ENCODE peak calls at places on chromosomes 4 and X, in six cellular contexts. R is nephron progenitor cell, D is GM20000, T is A549, Z is spleen, C is AG04450. N is an unnamed sample.

GRCh38 chr4:161554372-161554990 is 609.3 kb downstream of the FSTL5 start:
- DNase-seq in Z (no peak), R (no peak), D (no peak), C (peak; percentile 21), T (peak; percentile 40), N (no peak)

GRCh38 chr4:94406668-94407437 is 44.9 kb upstream of the PDLIM5 start:
- DNase-seq in T (peak; percentile 85), R (peak; percentile 66), D (peak; percentile 39), Z (no peak), C (peak; percentile 67), N (peak; percentile 81)

GRCh38 chr4:183878571-183878970 is 26.5 kb upstream of the STOX2 start:
- DNase-seq in T (no peak), Z (no peak), R (no peak), D (no peak), C (no peak), N (no peak)

GRCh38 chr4:39889226-39889625 is 88.5 kb downstream of the PDS5A start:
- DNase-seq in T (no peak), Z (no peak), D (no peak), R (no peak), C (no peak), N (no peak)

GRCh38 chrX:19569121-19569805 is 54.0 kb upstream of the MAP3K15 start:
- DNase-seq in R (no peak), T (no peak), Z (no peak), C (no peak), D (no peak), N (no peak)

GRCh38 chrX:65196758-65197371 is 220.6 kb upstream of the ZC4H2 start:
- DNase-seq in Z (no peak), C (no peak), D (peak; percentile 1), T (peak; percentile 8), R (peak; percentile 53), N (peak; percentile 4)

GRCh38 chr4:6663596-6664393 is 23.3 kb downstream of the MRFAP1 start:
- DNase-seq in C (no peak), T (no peak), D (no peak), Z (peak; percentile 77), R (no peak), N (no peak)

GRCh38 chr4:168433576-168433975 is 46.7 kb downstream of the DDX60L start:
- DNase-seq in D (no peak), Z (no peak), T (no peak), R (no peak), C (no peak), N (no peak)

GRCh38 chr4:116878280-116878679 is 207.1 kb downstream of the TRAM1L1 start:
- DNase-seq in D (no peak), C (no peak), R (no peak), Z (no peak), T (no peak), N (no peak)

GRCh38 chr4:110798682-110799081 is 175.8 kb upstream of the PITX2 start:
- DNase-seq in Z (no peak), D (no peak), T (no peak), C (no peak), R (no peak), N (no peak)

GRCh38 chr4:184292877-184293276 is 75.2 kb upstream of the ENPP6 start:
- DNase-seq in T (no peak), D (no peak), C (no peak), R (no peak), Z (no peak), N (no peak)

GRCh38 chrX:3326721-3327120 is 19.7 kb downstream of the MXRA5 start:
- DNase-seq in D (no peak), T (no peak), C (peak; percentile 26), Z (no peak), R (no peak), N (peak; percentile 5)

GRCh38 chr4:6992728-6993655 is 50.2 kb upstream of the TADA2B start:
- DNase-seq in C (no peak), D (no peak), R (no peak), Z (no peak), T (no peak), N (no peak)

GRCh38 chr4:100981447-100982204 is 365.7 kb downstream of the PPP3CA start:
- DNase-seq in C (no peak), R (no peak), Z (peak; percentile 21), D (no peak), T (no peak), N (no peak)

GRCh38 chr4:110637408-110638131 is 14.7 kb upstream of the PITX2 start:
- DNase-seq in C (no peak), R (peak; percentile 54), T (no peak), Z (peak; percentile 43), D (peak; percentile 22), N (no peak)

DNA sequence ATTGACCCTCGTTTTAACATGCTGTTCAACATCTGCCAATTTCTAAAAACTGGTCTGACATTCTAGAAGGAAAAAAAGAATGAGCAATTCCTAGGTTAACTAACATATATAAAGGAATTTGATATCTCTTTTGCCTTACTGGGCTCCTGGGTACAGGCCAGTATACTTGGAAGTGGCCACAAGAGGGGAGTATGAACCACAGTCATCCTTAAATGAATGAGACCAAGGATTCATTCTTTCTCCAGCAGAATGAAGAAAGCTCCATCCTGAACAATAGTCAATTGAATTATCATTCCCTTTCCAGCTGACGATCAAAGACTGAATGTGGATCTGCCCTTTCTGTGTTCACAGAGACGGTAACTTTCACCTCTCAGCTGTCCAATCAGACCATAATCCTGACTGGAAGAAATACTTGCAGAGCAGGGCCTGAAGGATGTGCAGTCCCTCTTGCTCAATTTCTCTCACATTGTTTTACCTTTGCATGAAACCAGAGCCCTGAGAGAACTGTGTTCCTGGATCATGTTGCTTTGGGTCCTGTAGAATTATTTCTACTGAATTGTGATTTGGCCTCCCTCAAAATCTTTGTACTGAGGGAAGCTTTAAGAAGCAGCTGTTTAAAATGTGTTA is 14.8 kb upstream of the SPARCL1 start:
- DNase-seq in Z (no peak), R (no peak), D (no peak), T (peak; percentile 48), C (no peak), N (peak; percentile 4)
- TF ChIP-seq CTCF in Z (peak; percentile 24), R (peak; percentile 53), D (no peak), T (peak; percentile 60), C (peak; percentile 67), N (peak; percentile 27)

GRCh38 chr4:126109836-126110235 is 795.1 kb downstream of the FAT4 start:
- DNase-seq in Z (no peak), C (no peak), R (no peak), T (no peak), D (no peak), N (no peak)

DNA sequence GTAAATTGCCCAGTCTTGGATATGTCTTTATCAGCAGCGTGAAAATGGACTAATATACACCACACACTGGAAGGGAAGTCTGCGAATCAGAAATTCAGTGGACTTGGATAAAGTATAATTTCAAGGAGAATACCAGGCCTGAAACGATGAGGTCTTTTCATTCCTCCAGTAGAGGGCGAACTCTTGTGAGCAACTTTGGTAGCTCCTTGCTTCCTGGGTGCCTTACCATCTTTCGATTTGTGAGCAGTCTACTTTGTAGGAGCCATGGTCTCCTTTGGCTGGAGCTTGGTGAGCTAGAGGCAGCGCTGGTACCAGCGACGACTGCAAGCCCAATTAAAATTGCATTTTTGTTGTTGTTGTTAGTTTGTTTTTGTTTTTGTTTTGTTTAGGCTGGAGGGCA is 791.9 kb downstream of the FAT4 start:
- DNase-seq in Z (no peak), R (no peak), T (peak; percentile 9), C (no peak), D (no peak), N (no peak)
- TF ChIP-seq CTCF in Z (no peak), R (peak; percentile 10), T (no peak), C (peak; percentile 16), D (no peak), N (no peak)

DNA sequence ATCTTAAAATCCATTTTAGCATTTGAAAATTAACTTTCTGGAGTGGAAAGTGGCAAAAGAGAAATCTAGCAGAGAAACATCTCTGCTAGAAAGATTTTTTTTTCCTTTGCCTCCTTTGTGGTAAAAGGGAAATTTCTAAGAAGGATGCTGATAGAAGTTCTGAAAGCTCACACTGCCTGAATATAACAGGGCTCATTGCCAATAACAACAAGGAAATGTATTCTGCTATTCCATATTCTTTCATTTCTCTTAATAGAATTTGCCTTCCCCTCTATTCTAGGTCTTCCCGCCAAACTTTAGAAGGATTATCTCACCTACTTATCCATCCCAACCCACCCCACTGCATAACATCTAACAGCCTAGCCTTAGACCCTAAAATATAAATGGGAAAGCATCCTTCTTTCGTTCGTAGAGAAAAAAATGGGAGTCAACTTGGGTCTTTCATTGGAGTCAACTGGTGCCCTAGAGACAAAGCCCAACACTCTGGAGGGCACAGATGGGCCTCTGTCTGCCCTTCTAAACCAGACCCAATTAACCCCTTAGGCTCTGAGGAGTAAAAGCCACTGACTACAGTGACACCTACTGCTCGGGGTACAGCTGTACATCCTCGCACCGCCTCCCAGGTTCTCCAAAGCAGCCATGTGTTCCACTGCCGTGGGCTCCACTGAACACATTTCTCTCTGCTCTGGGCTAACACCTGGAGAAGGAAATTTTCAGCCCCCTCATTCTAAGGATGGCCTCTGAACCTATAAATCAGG is 103.9 kb downstream of the MAML3 start:
- DNase-seq in R (peak; percentile 35), C (no peak), T (peak; percentile 86), Z (no peak), D (peak; percentile 31), N (peak; percentile 53)
- TF ChIP-seq CTCF in R (peak; percentile 63), C (peak; percentile 33), T (peak; percentile 54), Z (no peak), D (peak; percentile 12), N (peak; percentile 64)

GRCh38 chrX:7052541-7052940 is 95.0 kb upstream of the STS start:
- DNase-seq in D (no peak), C (no peak), Z (no peak), T (no peak), R (no peak), N (no peak)

GRCh38 chrX:7045238-7045955 is 102.1 kb upstream of the STS start:
- DNase-seq in C (no peak), T (no peak), Z (no peak), D (no peak), R (no peak), N (no peak)

GRCh38 chrX:7047951-7048350 is 99.6 kb upstream of the STS start:
- DNase-seq in C (no peak), D (no peak), R (no peak), Z (no peak), T (no peak), N (no peak)
- TF ChIP-seq CTCF in C (no peak), D (no peak), R (no peak), Z (no peak), T (no peak), N (no peak)

DNA sequence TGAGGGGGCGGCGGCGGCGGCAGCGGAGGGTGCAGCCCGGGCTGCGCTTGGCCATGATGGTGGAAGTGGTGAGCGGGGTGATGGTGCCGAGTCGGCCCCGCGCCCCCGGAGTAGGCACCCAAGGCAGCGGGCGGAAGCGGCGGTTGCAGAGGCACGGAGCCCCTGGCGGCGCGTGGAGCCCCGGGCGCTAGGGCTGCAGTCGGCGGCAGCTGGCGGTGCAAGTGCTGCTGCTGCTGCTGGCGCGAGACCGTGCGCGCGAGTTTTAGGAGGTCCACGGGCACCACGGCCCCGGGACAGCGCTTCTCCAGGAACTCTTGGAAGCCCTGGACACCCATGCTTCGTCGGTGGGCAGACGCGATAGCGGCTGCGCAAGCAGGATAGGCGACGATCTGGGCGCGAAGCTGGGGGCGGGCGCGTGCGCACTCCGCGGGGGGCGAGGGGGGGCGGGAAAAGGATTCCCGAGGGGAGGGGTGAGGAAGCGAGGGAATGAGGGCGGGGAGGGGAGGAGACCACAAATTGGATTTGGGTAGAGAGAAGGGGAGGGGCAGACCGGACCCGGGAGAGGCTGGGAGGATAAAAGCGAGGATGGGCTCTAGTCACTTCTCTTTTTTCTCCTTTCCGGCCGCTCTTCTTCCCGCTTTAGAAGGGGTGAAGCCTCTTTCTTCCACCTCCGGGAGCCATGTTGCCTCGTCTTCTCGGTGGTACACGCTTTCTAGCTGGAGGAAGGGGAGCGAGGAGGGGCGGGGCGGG is at the start of gene FAM120C:
- DNase-seq in R (peak; percentile 65), D (peak; percentile 86), C (peak; percentile 23), Z (peak; percentile 87), T (peak; percentile 84), N (peak; percentile 65)
- TF ChIP-seq CTCF in R (no peak), D (no peak), C (no peak), Z (no peak), T (no peak), N (no peak)

N was measured in activated CD8-positive, alpha-beta T cell treated with anti-CD3 and anti-CD28 coated beads for 36 hours.